ENCODE peak calls at places on chromosomes 5 and 9, in six cellular contexts. One of them, this sample, is unnamed.
A peak's percentile ranks its signal among the peaks of the same experiment; 100 is the strongest.

GRCh38 chr5:76787237-76787636 is 31.6 kb upstream of the F2RL1 start:
- DNase-seq in germinal center: no peak
- DNase-seq in SW480: peak; percentile 20
- DNase-seq in stimulated activated naive CD4-positive, alpha-beta T cell: no peak
- DNase-seq in activated gamma-delta T cell treated with Interleukin-2 at 50 U/mL for 16 hours: no peak
- DNase-seq in A549: peak; percentile 83
- DNase-seq in this sample: no peak

GRCh38 chr5:134851307-134851923 is 5.6 kb downstream of the C5orf24 start:
- DNase-seq in A549: peak; percentile 57
- DNase-seq in stimulated activated naive CD4-positive, alpha-beta T cell: no peak
- DNase-seq in activated gamma-delta T cell treated with Interleukin-2 at 50 U/mL for 16 hours: no peak
- DNase-seq in SW480: peak; percentile 45
- DNase-seq in germinal center: no peak
- DNase-seq in this sample: no peak

GRCh38 chr5:150662731-150663516 is 1.9 kb downstream of the MYOZ3 start:
- DNase-seq in germinal center: no peak
- DNase-seq in A549: no peak
- DNase-seq in activated gamma-delta T cell treated with Interleukin-2 at 50 U/mL for 16 hours: no peak
- DNase-seq in SW480: no peak
- DNase-seq in stimulated activated naive CD4-positive, alpha-beta T cell: no peak
- DNase-seq in this sample: no peak

GRCh38 chr5:56585973-56586740 is 229.2 kb upstream of the MAP3K1 start:
- DNase-seq in A549: no peak
- DNase-seq in activated gamma-delta T cell treated with Interleukin-2 at 50 U/mL for 16 hours: no peak
- DNase-seq in stimulated activated naive CD4-positive, alpha-beta T cell: peak; percentile 3
- DNase-seq in germinal center: no peak
- DNase-seq in SW480: no peak
- DNase-seq in this sample: no peak

GRCh38 chr5:172933238-172933637 is 26.0 kb upstream of the RPL26L1 start:
- DNase-seq in SW480: no peak
- DNase-seq in activated gamma-delta T cell treated with Interleukin-2 at 50 U/mL for 16 hours: no peak
- DNase-seq in stimulated activated naive CD4-positive, alpha-beta T cell: no peak
- DNase-seq in germinal center: no peak
- DNase-seq in A549: no peak
- DNase-seq in this sample: no peak

GRCh38 chr9:121299467-121300282 is 31.7 kb downstream of the GSN start:
- DNase-seq in A549: no peak
- DNase-seq in activated gamma-delta T cell treated with Interleukin-2 at 50 U/mL for 16 hours: peak; percentile 23
- DNase-seq in germinal center: peak; percentile 67
- DNase-seq in SW480: peak; percentile 36
- DNase-seq in stimulated activated naive CD4-positive, alpha-beta T cell: no peak
- DNase-seq in this sample: peak; percentile 26

GRCh38 chr5:9423611-9424010 is 122.3 kb downstream of the SEMA5A start:
- DNase-seq in SW480: no peak
- DNase-seq in germinal center: no peak
- DNase-seq in stimulated activated naive CD4-positive, alpha-beta T cell: no peak
- DNase-seq in activated gamma-delta T cell treated with Interleukin-2 at 50 U/mL for 16 hours: no peak
- DNase-seq in A549: no peak
- DNase-seq in this sample: no peak

GRCh38 chr5:53008751-53009150 is 19.6 kb downstream of the ITGA2 start:
- DNase-seq in stimulated activated naive CD4-positive, alpha-beta T cell: no peak
- DNase-seq in A549: peak; percentile 33
- DNase-seq in SW480: no peak
- DNase-seq in germinal center: no peak
- DNase-seq in activated gamma-delta T cell treated with Interleukin-2 at 50 U/mL for 16 hours: no peak
- DNase-seq in this sample: no peak

GRCh38 chr9:34437006-34437925 is 21.1 kb downstream of the FAM219A start:
- DNase-seq in activated gamma-delta T cell treated with Interleukin-2 at 50 U/mL for 16 hours: peak; percentile 49
- DNase-seq in SW480: peak; percentile 70
- DNase-seq in germinal center: peak; percentile 74
- DNase-seq in stimulated activated naive CD4-positive, alpha-beta T cell: peak; percentile 37
- DNase-seq in A549: peak; percentile 87
- DNase-seq in this sample: peak; percentile 61

GRCh38 chr5:137194300-137194699 is 304.8 kb downstream of the SPOCK1 start:
- DNase-seq in activated gamma-delta T cell treated with Interleukin-2 at 50 U/mL for 16 hours: no peak
- DNase-seq in SW480: no peak
- DNase-seq in germinal center: no peak
- DNase-seq in stimulated activated naive CD4-positive, alpha-beta T cell: no peak
- DNase-seq in A549: no peak
- DNase-seq in this sample: no peak

GRCh38 chr9:29691145-29691544 is 2117.9 kb upstream of the C9orf72 start:
- DNase-seq in germinal center: no peak
- DNase-seq in stimulated activated naive CD4-positive, alpha-beta T cell: no peak
- DNase-seq in A549: no peak
- DNase-seq in activated gamma-delta T cell treated with Interleukin-2 at 50 U/mL for 16 hours: no peak
- DNase-seq in SW480: no peak
- DNase-seq in this sample: no peak

GRCh38 chr5:14164164-14164720 is 21.1 kb downstream of the TRIO start:
- DNase-seq in stimulated activated naive CD4-positive, alpha-beta T cell: no peak
- DNase-seq in SW480: no peak
- DNase-seq in A549: no peak
- DNase-seq in activated gamma-delta T cell treated with Interleukin-2 at 50 U/mL for 16 hours: no peak
- DNase-seq in germinal center: no peak
- DNase-seq in this sample: no peak

GRCh38 chr5:12023614-12024241 is 119.5 kb upstream of the CTNND2 start:
- DNase-seq in A549: peak; percentile 49
- DNase-seq in SW480: peak; percentile 63
- DNase-seq in stimulated activated naive CD4-positive, alpha-beta T cell: no peak
- DNase-seq in germinal center: no peak
- DNase-seq in activated gamma-delta T cell treated with Interleukin-2 at 50 U/mL for 16 hours: no peak
- DNase-seq in this sample: no peak

GRCh38 chr5:33755216-33755615 is 136.6 kb downstream of the ADAMTS12 start:
- DNase-seq in A549: no peak
- DNase-seq in stimulated activated naive CD4-positive, alpha-beta T cell: no peak
- DNase-seq in SW480: no peak
- DNase-seq in germinal center: no peak
- DNase-seq in activated gamma-delta T cell treated with Interleukin-2 at 50 U/mL for 16 hours: no peak
- DNase-seq in this sample: no peak

GRCh38 chr9:5786370-5787127 is 46.4 kb downstream of the ERMP1 start:
- DNase-seq in germinal center: no peak
- DNase-seq in stimulated activated naive CD4-positive, alpha-beta T cell: no peak
- DNase-seq in activated gamma-delta T cell treated with Interleukin-2 at 50 U/mL for 16 hours: no peak
- DNase-seq in SW480: no peak
- DNase-seq in A549: no peak
- DNase-seq in this sample: no peak